ENCODE peak calls at places on chromosomes 1 and 21, in five cellular contexts. Q is stimulated activated CD4-positive, alpha-beta T cell treated with anti-CD3 and anti-CD28 coated beads, Interleukin-4, amount 100 ng/mL, for 48 hours; V is GM23338; G is caudate nucleus; H is breast epithelium. M is an unnamed sample.

GRCh38 chr1:12161662-12162458 is 4.9 kb upstream of the TNFRSF1B start:
- DNase-seq in H (peak), Q (peak), G (no peak), V (no peak), M (no peak)

GRCh38 chr21:41141031-41141457 is 26.9 kb upstream of the BACE2 start:
- DNase-seq in G (no peak), V (no peak), Q (no peak), H (peak), M (no peak)

GRCh38 chr1:164637461-164638375 is 78.7 kb downstream of the PBX1 start:
- DNase-seq in Q (no peak), H (peak), G (no peak), V (no peak), M (peak)

GRCh38 chr1:22341791-22342605 is 109.7 kb upstream of the ZBTB40 start:
- DNase-seq in V (no peak), Q (no peak), G (peak), H (no peak), M (no peak)

GRCh38 chr1:154925335-154926170 is 11.0 kb downstream of the PMVK start:
- DNase-seq in G (no peak), Q (no peak), H (no peak), V (no peak), M (no peak)

GRCh38 chr1:216331211-216331610 is 92.0 kb downstream of the USH2A start:
- DNase-seq in G (no peak), Q (no peak), V (no peak), H (no peak), M (no peak)

GRCh38 chr1:212612251-212612961 is 3.8 kb downstream of the ATF3 start:
- DNase-seq in Q (no peak), G (no peak), V (no peak), H (no peak), M (no peak)

GRCh38 chr21:27772816-27773215 is 805.9 kb upstream of the ADAMTS5 start:
- DNase-seq in V (no peak), Q (no peak), H (no peak), G (no peak), M (no peak)

GRCh38 chr1:168396940-168397680 is 116.4 kb downstream of the TBX19 start:
- DNase-seq in H (no peak), G (no peak), V (no peak), Q (no peak), M (no peak)

GRCh38 chr1:31987231-31987630 is 26.4 kb upstream of the KHDRBS1 start:
- DNase-seq in Q (no peak), V (peak), G (no peak), H (no peak), M (no peak)

GRCh38 chr1:242454262-242455051 is 70.0 kb downstream of the PLD5 start:
- DNase-seq in Q (no peak), G (no peak), H (no peak), V (peak), M (peak)

GRCh38 chr21:44911384-44912157 is 9.1 kb downstream of the ITGB2 start:
- DNase-seq in Q (peak), G (peak), V (no peak), H (peak), M (peak)

GRCh38 chr1:43558346-43558841 is 27.7 kb downstream of the PTPRF start:
- DNase-seq in Q (no peak), G (peak), H (no peak), V (peak), M (no peak)

GRCh38 chr1:112522621-112523020 is 13.9 kb downstream of the WNT2B start:
- DNase-seq in V (no peak), G (no peak), H (no peak), Q (no peak), M (no peak)

GRCh38 chr21:39852021-39852721 is 15.1 kb upstream of the PCP4 start:
- DNase-seq in G (no peak), V (no peak), Q (no peak), H (no peak), M (no peak)

GRCh38 chr1:2194319-2194897 is at the start of gene FAAP20:
- DNase-seq in H (no peak), V (peak), Q (peak), G (peak), M (peak)

GRCh38 chr1:114986286-114986685 is 43.3 kb upstream of the TSHB start:
- DNase-seq in G (no peak), H (no peak), Q (no peak), V (no peak), M (no peak)

GRCh38 chr1:24406783-24407182 is 6.8 kb downstream of the STPG1 start:
- DNase-seq in H (no peak), V (no peak), Q (no peak), G (no peak), M (no peak)

GRCh38 chr1:208681878-208682663 is 437.9 kb upstream of the PLXNA2 start:
- DNase-seq in V (no peak), G (no peak), Q (no peak), H (no peak), M (no peak)

GRCh38 chr1:220151454-220151853 is 57.5 kb downstream of the IARS2 start:
- DNase-seq in V (no peak), Q (no peak), H (no peak), G (no peak), M (peak)

GRCh38 chr1:217564833-217565232 is 66.1 kb downstream of the GPATCH2 start:
- DNase-seq in V (no peak), H (no peak), Q (no peak), G (no peak), M (no peak)

GRCh38 chr1:156257711-156258110 is 9.9 kb upstream of the PAQR6 start:
- DNase-seq in V (no peak), Q (no peak), G (no peak), H (no peak), M (no peak)

GRCh38 chr1:21670956-21671902 is 2.1 kb upstream of the RAP1GAP start:
- DNase-seq in H (no peak), V (no peak), G (no peak), Q (no peak), M (no peak)

GRCh38 chr1:2240251-2241156 is 12.4 kb downstream of the SKI start:
- DNase-seq in Q (no peak), G (no peak), H (peak), V (no peak), M (peak)

GRCh38 chr1:32636793-32637561 is 13.4 kb downstream of the ZBTB8OS start:
- DNase-seq in H (no peak), V (peak), G (no peak), Q (no peak), M (no peak)

GRCh38 chr1:115258302-115258866 is 79.7 kb downstream of the NGF start:
- DNase-seq in Q (no peak), G (no peak), H (no peak), V (no peak), M (no peak)

GRCh38 chr1:55309786-55310516 is 94.8 kb upstream of the USP24 start:
- DNase-seq in Q (no peak), H (no peak), G (no peak), V (no peak), M (no peak)

GRCh38 chr1:26767714-26768113 is 20.0 kb upstream of the PIGV start:
- DNase-seq in V (no peak), Q (no peak), H (no peak), G (no peak), M (no peak)